ENCODE peak calls at places on chromosomes 7 and 10, in five cellular contexts. I is dorsolateral prefrontal cortex; T is MM.1S; P is CD4-positive, alpha-beta T cell; A is GM23338. V is an unnamed sample.

GRCh38 chr7:1024331-1024761 is 20.0 kb upstream of the GPR146 start:
- DNase-seq in I (no peak), T (peak), P (no peak), A (no peak), V (no peak)

GRCh38 chr10:31642296-31642695 is 286.3 kb downstream of the ARHGAP12 start:
- DNase-seq in I (no peak), T (no peak), P (no peak), A (no peak), V (no peak)

GRCh38 chr10:12073526-12073925 is 4.8 kb downstream of the DHTKD1 start:
- DNase-seq in I (no peak), T (no peak), P (no peak), A (no peak), V (no peak)

GRCh38 chr10:95741807-95742528 is 14.0 kb upstream of the ENTPD1 start:
- DNase-seq in I (no peak), T (no peak), P (no peak), A (peak), V (no peak)

GRCh38 chr10:16520900-16521299 is 779 bp downstream of the C1QL3 start:
- DNase-seq in I (no peak), T (no peak), P (no peak), A (peak), V (no peak)

GRCh38 chr10:114634607-114634974 is 23.5 kb downstream of the ABLIM1 start:
- DNase-seq in I (peak), T (no peak), P (no peak), A (no peak), V (no peak)

GRCh38 chr7:44322631-44323363 is 2.6 kb downstream of the CAMK2B start:
- DNase-seq in I (no peak), T (no peak), P (no peak), A (no peak), V (no peak)

GRCh38 chr10:106515206-106515790 is 649.2 kb downstream of the SORCS1 start:
- DNase-seq in I (no peak), T (no peak), P (no peak), A (no peak), V (no peak)

GRCh38 chr7:47291461-47292051 is 290.4 kb downstream of the TNS3 start:
- DNase-seq in I (no peak), T (no peak), P (no peak), A (no peak), V (no peak)

GRCh38 chr10:63217120-63217605 is 84.0 kb downstream of the NRBF2 start:
- DNase-seq in I (no peak), T (peak), P (no peak), A (peak), V (no peak)

GRCh38 chr10:129761573-129761972 is 202.5 kb downstream of the EBF3 start:
- DNase-seq in I (no peak), T (no peak), P (no peak), A (no peak), V (peak)

GRCh38 chr10:96496281-96496925 is 17.3 kb downstream of the TLL2 start:
- DNase-seq in I (no peak), T (no peak), P (no peak), A (peak), V (peak)

GRCh38 chr10:133375357-133376115 is 2.4 kb upstream of the ECHS1 start:
- DNase-seq in I (peak), T (no peak), P (no peak), A (no peak), V (no peak)

GRCh38 chr7:73715648-73716317 is 3.7 kb downstream of the STX1A start:
- DNase-seq in I (no peak), T (no peak), P (no peak), A (no peak), V (no peak)

GRCh38 chr10:31321396-31321941 is 2.5 kb downstream of the ZEB1 start:
- DNase-seq in I (no peak), T (peak), P (peak), A (peak), V (no peak)

GRCh38 chr10:43128331-43128730 is 9.9 kb upstream of the CSGALNACT2 start:
- DNase-seq in I (no peak), T (no peak), P (no peak), A (no peak), V (peak)

GRCh38 chr7:16026253-16027020 is 340.0 kb upstream of the MEOX2 start:
- DNase-seq in I (no peak), T (no peak), P (no peak), A (no peak), V (no peak)

GRCh38 chr10:64201936-64202335 is 680.7 kb downstream of the REEP3 start:
- DNase-seq in I (no peak), T (no peak), P (no peak), A (no peak), V (no peak)

GRCh38 chr7:54812747-54813146 is 53.7 kb upstream of the SEC61G start:
- DNase-seq in I (no peak), T (no peak), P (no peak), A (no peak), V (no peak)

GRCh38 chr7:151046603-151047573 is 1.4 kb upstream of the ASIC3 start:
- DNase-seq in I (no peak), T (no peak), P (no peak), A (no peak), V (no peak)

GRCh38 chr10:102555781-102556328 is 52.1 kb downstream of the SUFU start:
- DNase-seq in I (no peak), T (no peak), P (no peak), A (no peak), V (no peak)

GRCh38 chr10:66942407-66942806 is 16.6 kb downstream of the LRRTM3 start:
- DNase-seq in I (no peak), T (no peak), P (no peak), A (no peak), V (no peak)

GRCh38 chr7:3201306-3201705 is 99.7 kb upstream of the SDK1 start:
- DNase-seq in I (no peak), T (no peak), P (no peak), A (no peak), V (no peak)

GRCh38 chr7:132080967-132081668 is 495.2 kb downstream of the PLXNA4 start:
- DNase-seq in I (peak), T (no peak), P (no peak), A (no peak), V (no peak)

GRCh38 chr7:84210301-84210700 is 15.7 kb upstream of the SEMA3A start:
- DNase-seq in I (no peak), T (no peak), P (no peak), A (no peak), V (no peak)

GRCh38 chr7:42426163-42426562 is 189.2 kb upstream of the GLI3 start:
- DNase-seq in I (no peak), T (no peak), P (no peak), A (no peak), V (no peak)

GRCh38 chr10:49595003-49595712 is 15.0 kb upstream of the SLC18A3 start:
- DNase-seq in I (no peak), T (no peak), P (no peak), A (no peak), V (no peak)

GRCh38 chr10:4672199-4672598 is 153.8 kb upstream of the AKR1E2 start:
- DNase-seq in I (no peak), T (no peak), P (no peak), A (no peak), V (no peak)

GRCh38 chr7:115087437-115087836 is 165.5 kb downstream of the MDFIC start:
- DNase-seq in I (no peak), T (no peak), P (no peak), A (peak), V (no peak)

GRCh38 chr10:119237722-119238436 is 30.5 kb downstream of the GRK5 start:
- DNase-seq in I (no peak), T (no peak), P (no peak), A (peak), V (no peak)

GRCh38 chr7:84450802-84451201 is 256.2 kb upstream of the SEMA3A start:
- DNase-seq in I (no peak), T (no peak), P (no peak), A (no peak), V (no peak)

GRCh38 chr10:88890681-88891371 is 10.8 kb downstream of the STAMBPL1 start:
- DNase-seq in I (no peak), T (no peak), P (no peak), A (no peak), V (no peak)

GRCh38 chr10:3014968-3015367 is 52.4 kb upstream of the PFKP start:
- DNase-seq in I (no peak), T (no peak), P (no peak), A (no peak), V (no peak)

GRCh38 chr10:94402204-94403033 is at the start of gene TBC1D12:
- DNase-seq in I (peak), T (peak), P (peak), A (peak), V (peak)

DNA sequence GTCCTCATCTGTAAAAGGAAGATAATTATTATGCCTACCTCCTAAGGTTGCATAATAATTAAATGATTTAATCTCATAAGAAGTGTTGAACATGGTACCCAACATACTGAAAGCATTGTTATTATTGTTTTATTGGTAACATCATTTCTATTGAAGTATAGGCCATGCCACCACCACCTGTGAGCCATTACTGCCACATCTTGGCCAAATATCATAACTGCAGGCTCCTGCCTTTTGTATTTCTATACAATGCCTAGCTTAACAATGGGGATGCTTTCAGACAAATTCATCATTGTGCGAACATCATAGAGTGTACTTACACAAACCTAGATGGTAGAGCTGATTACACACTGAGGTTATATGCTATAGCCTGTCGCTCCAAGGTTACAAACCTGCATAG is 61.1 kb upstream of the NPSR1 start:
- DNase-seq in I (no peak), T (peak), P (no peak), A (peak), V (no peak)
- TF ChIP-seq CTCF in I (peak), T (peak), P (no peak), A (peak), V (peak)

DNA sequence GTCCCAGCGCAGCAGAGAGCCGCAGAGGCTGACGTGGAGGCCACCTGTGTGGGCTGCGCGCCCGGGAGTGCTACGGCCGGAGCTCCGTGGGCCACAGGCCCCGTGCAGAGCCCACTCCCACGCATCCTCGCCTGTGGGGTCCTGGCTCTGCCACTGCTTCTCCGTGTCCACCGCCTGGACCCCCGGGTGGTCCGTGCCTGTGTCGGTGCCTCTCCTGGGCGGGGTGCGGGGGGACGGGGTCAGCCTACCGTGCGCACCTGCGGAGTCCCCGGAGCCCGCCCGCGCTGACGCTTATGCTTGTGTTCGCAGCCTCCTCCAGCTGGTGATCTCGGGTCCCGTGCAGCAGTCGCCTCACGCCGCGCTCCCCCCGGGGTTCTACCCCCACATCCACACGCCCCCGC is 7.8 kb upstream of the ZNF853 start:
- DNase-seq in I (no peak), T (no peak), P (no peak), A (peak), V (no peak)
- TF ChIP-seq CTCF in I (no peak), T (no peak), P (no peak), A (no peak), V (no peak)

DNA sequence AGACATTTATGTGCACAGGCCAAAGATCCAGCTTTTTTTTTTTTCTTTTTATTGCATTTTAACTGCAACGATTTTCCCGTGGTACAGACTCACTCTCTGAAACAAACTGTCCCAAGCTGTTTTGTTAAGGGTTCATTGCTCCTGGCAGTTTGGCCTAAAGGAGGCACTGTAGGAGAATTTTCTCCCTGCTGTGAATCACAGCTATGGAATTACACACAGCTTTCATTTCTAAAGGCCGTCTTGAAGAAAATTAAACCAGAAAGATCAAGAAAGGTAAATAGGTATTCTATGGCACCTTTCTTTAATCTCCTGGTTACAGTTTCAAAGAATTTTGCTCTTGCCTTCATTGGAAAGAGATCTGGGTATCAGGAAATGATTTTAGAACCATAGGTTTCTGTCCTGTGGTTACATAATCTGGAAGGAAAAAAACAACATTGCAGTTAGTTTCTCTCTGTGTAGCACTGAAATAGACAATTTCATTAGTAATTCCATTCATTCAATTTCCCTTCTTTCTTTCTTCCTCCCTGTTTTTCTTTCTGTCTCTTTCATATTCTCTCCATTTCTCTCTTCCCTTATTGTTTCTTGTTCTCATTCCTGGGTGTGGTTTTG is 51.2 kb downstream of the PDK4 start:
- DNase-seq in I (peak), T (peak), P (no peak), A (peak), V (no peak)
- TF ChIP-seq CTCF in I (peak), T (peak), P (no peak), A (peak), V (peak)

DNA sequence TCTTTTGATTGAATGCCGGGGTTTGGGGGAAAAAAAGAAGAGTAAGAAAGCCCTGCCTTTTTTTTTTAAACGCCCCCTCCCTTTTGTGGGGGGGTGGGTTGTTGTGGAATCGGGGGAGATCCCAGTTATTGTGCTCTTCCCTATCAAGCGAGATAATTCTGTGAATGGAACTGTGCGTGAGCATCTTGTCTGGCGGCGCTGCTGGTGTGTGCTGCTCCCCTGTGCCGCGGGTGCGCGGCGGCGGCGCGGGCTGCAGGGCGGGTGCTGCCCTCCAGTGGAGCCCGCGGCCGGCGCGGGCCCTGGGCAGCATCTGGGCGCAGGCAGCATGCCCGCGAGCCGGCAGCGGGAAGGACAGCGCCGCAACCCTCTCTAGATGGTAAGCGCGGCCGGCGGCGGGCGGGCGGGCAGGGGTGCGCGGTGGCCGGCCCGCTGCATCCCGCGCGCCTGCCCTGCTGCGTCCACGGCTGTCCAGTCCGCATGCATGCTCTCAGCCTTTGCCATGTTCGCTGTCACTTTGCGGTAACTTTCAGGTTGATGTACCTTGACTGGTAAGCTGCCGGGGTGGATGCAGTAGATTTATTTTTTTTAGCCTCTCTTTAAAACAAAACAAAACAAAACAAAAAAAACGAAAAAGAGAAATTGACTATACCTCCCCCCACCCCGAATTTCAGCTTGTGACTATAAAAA is 176.6 kb downstream of the TCF7L2 start:
- DNase-seq in I (peak), T (no peak), P (peak), A (peak), V (peak)
- TF ChIP-seq CTCF in I (peak), T (no peak), P (no peak), A (peak), V (peak)

GRCh38 chr10:128420623-128421022 is 294.4 kb upstream of the MKI67 start:
- DNase-seq in I (no peak), T (no peak), P (no peak), A (no peak), V (no peak)

GRCh38 chr10:128421731-128422130 is 295.5 kb upstream of the MKI67 start:
- DNase-seq in I (no peak), T (no peak), P (no peak), A (no peak), V (no peak)

GRCh38 chr10:128419466-128420019 is 293.3 kb upstream of the MKI67 start:
- DNase-seq in I (no peak), T (no peak), P (no peak), A (no peak), V (no peak)

GRCh38 chr10:128422221-128422620 is 296.0 kb upstream of the MKI67 start:
- DNase-seq in I (no peak), T (no peak), P (no peak), A (no peak), V (no peak)

DNA sequence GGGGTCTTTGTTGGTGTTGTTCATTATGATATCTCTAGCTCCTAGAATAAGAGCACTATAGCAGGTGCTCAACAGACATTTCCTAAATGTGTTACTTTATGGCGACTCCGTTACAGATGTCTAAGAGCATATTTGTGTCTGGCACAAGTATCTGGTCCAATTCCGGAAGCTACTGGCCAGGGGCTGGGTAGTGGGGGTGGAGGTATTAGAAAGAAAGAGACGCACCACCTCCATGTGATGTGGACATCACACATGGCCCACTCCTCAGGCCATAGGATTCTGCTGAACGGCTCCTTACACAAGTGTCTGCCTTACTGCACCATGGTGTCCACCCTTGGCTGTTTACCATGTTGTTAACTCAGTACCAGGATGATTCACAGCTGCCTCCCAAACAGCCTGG is 296.8 kb upstream of the MKI67 start:
- DNase-seq in I (no peak), T (no peak), P (no peak), A (no peak), V (no peak)
- TF ChIP-seq CTCF in I (no peak), T (no peak), P (no peak), A (no peak), V (no peak)

GRCh38 chr10:73232887-73233286 is 14.2 kb downstream of the DNAJC9 start:
- DNase-seq in I (no peak), T (no peak), P (no peak), A (peak), V (no peak)
- TF ChIP-seq CTCF in I (no peak), T (no peak), P (no peak), A (peak), V (peak)

DNA sequence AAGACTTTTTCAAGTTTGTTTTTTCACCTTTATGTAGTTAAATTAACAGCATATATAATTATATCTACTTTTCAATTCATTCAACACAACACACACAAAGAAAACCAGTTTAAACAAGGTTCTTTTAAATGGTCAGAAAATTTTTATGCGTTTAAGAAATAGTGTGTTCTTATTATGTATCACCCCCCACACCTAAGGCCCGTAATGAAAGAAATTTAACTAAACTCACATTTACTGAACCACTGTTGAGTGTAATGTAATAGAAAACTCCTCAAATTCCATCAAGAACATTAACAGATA is 19.0 kb upstream of the ITGB8 start:
- DNase-seq in I (no peak), T (no peak), P (no peak), A (no peak), V (no peak)
- TF ChIP-seq CTCF in I (no peak), T (no peak), P (no peak), A (no peak), V (peak)

GRCh38 chr10:117152668-117153067 is 14.6 kb upstream of the VAX1 start:
- DNase-seq in I (no peak), T (no peak), P (no peak), A (no peak), V (no peak)

GRCh38 chr10:117143424-117143823 is 5.4 kb upstream of the VAX1 start:
- DNase-seq in I (no peak), T (no peak), P (no peak), A (no peak), V (no peak)

GRCh38 chr10:117145019-117145418 is 6.9 kb upstream of the VAX1 start:
- DNase-seq in I (no peak), T (no peak), P (no peak), A (no peak), V (no peak)

DNA sequence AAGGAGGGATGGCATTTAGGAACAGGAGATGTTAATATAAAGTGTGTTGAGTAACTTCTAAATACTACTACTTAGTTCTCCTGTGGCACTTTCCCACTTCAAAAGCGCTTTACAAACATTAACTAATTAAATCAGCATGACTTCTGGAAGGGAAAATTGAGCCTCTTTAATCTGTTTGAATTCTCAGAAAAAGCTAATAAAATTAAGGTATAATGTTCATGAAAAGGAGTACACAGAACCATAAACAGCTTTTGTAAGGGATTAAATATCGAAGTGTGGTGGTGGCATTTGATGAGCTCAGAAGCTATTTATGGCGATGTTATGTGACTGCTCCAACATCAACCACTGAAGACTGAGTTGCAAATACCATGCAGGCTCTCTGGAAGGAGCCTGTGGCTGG is 10.2 kb upstream of the VAX1 start:
- DNase-seq in I (no peak), T (no peak), P (no peak), A (no peak), V (no peak)
- TF ChIP-seq CTCF in I (no peak), T (no peak), P (no peak), A (no peak), V (no peak)

GRCh38 chr10:58334817-58335305 is at the start of gene UBE2D1:
- DNase-seq in I (peak), T (peak), P (peak), A (peak), V (peak)
- TF ChIP-seq CTCF in I (peak), T (no peak), P (no peak), A (peak), V (peak)

V was measured in type B pancreatic cell.